ENCODE peak calls at places on chromosomes 3 and 15, in six cellular contexts. G is iris pigment epithelial cell; F is AG10803; Z is germinal center; I is naive thymus-derived CD4-positive, alpha-beta T cell; M is hypothalamus. E is an unnamed sample.

GRCh38 chr3:38574411-38575278 is 74.8 kb downstream of the SCN5A start:
- DNase-seq in Z (no peak), F (no peak), G (no peak), M (no peak), I (no peak), E (peak; percentile 38)

GRCh38 chr3:167166594-167167253 is 213.4 kb downstream of the ZBBX start:
- DNase-seq in G (no peak), I (no peak), Z (no peak), M (no peak), F (no peak), E (no peak)

GRCh38 chr3:117630885-117631284 is 921.3 kb downstream of the TUSC7 start:
- DNase-seq in G (no peak), M (no peak), Z (no peak), F (no peak), I (no peak), E (no peak)

GRCh38 chr3:52704611-52705437 is 767 bp downstream of the GLT8D1 start:
- DNase-seq in M (no peak), F (peak; percentile 68), Z (peak; percentile 27), I (peak; percentile 9), G (peak; percentile 27), E (no peak)

GRCh38 chr3:132354916-132355702 is 37.9 kb downstream of the ACP3 start:
- DNase-seq in G (peak; percentile 3), I (no peak), Z (no peak), M (no peak), F (no peak), E (no peak)

GRCh38 chr3:194497799-194498575 is 11.2 kb upstream of the ATP13A3 start:
- DNase-seq in Z (no peak), F (peak; percentile 55), G (no peak), M (peak; percentile 25), I (no peak), E (no peak)

GRCh38 chr15:29222129-29222853 is 47.3 kb downstream of the NSMCE3 start:
- DNase-seq in M (no peak), I (no peak), F (no peak), Z (no peak), G (no peak), E (no peak)

GRCh38 chr3:136070334-136070733 is 104.8 kb downstream of the PPP2R3A start:
- DNase-seq in I (no peak), G (peak; percentile 82), M (no peak), F (peak; percentile 88), Z (no peak), E (no peak)

GRCh38 chr3:72274511-72275295 is 489.8 kb upstream of the PROK2 start:
- DNase-seq in Z (peak; percentile 69), F (peak; percentile 93), M (no peak), G (peak; percentile 88), I (peak; percentile 56), E (no peak)

GRCh38 chr15:84654689-84655453 is 788 bp upstream of the WDR73 start:
- DNase-seq in Z (peak; percentile 78), M (peak; percentile 76), I (peak; percentile 80), G (peak; percentile 77), F (peak; percentile 84), E (peak; percentile 76)

GRCh38 chr3:161682715-161683114 is 186.1 kb downstream of the OTOL1 start:
- DNase-seq in Z (no peak), G (no peak), F (no peak), M (no peak), I (no peak), E (no peak)

GRCh38 chr3:148999806-149000205 is 8.5 kb downstream of the GYG1 start:
- DNase-seq in M (no peak), G (peak; percentile 57), Z (no peak), F (no peak), I (no peak), E (no peak)

GRCh38 chr3:153165211-153165815 is 3.3 kb downstream of the RAP2B start:
- DNase-seq in F (peak; percentile 26), I (peak; percentile 64), Z (no peak), M (no peak), G (no peak), E (no peak)

GRCh38 chr15:31758126-31758525 is 272.2 kb upstream of the CHRNA7 start:
- DNase-seq in Z (no peak), M (peak; percentile 75), G (peak; percentile 7), I (no peak), F (peak; percentile 13), E (peak; percentile 68)

GRCh38 chr3:45567730-45568172 is 26.8 kb upstream of the LIMD1 start:
- DNase-seq in M (no peak), F (no peak), G (no peak), I (peak; percentile 29), Z (peak; percentile 53), E (no peak)

GRCh38 chr3:38000242-38000916 is 9.8 kb downstream of the VILL start:
- DNase-seq in F (no peak), M (no peak), Z (no peak), G (no peak), I (no peak), E (no peak)

GRCh38 chr3:77370413-77370812 is 330.5 kb downstream of the ROBO2 start:
- DNase-seq in G (peak; percentile 79), F (peak; percentile 42), M (no peak), I (no peak), Z (no peak), E (no peak)

GRCh38 chr3:184538600-184539431 is 22.8 kb upstream of the EPHB3 start:
- DNase-seq in I (no peak), G (no peak), M (no peak), F (no peak), Z (no peak), E (no peak)

GRCh38 chr3:73493543-73494314 is 131.0 kb downstream of the PDZRN3 start:
- DNase-seq in F (peak; percentile 83), M (no peak), I (no peak), G (peak; percentile 56), Z (no peak), E (no peak)

GRCh38 chr3:30886888-30887287 is 7.6 kb downstream of the GADL1 start:
- DNase-seq in G (no peak), I (no peak), F (no peak), Z (no peak), M (no peak), E (no peak)